ENCODE peak calls at places on chromosomes 12 and 14, in nine cellular contexts. One of them, this sample, is unnamed.

GRCh38 chr14:99671230-99672224 is 12.6 kb upstream of the CYP46A1 start:
- DNase-seq in MG63: no peak
- DNase-seq in H9: no peak
- DNase-seq in pancreas: peak; percentile 18
- DNase-seq in CD8-positive, alpha-beta memory T cell: peak; percentile 20
- DNase-seq in lung: no peak
- DNase-seq in lower lobe of right lung: peak; percentile 6
- DNase-seq in HCT116: no peak
- DNase-seq in tibial artery: no peak
- DNase-seq in this sample: no peak

GRCh38 chr12:128852026-128852725 is 1.1 kb upstream of the GLT1D1 start:
- DNase-seq in MG63: no peak
- DNase-seq in H9: no peak
- DNase-seq in pancreas: no peak
- DNase-seq in CD8-positive, alpha-beta memory T cell: no peak
- DNase-seq in lung: no peak
- DNase-seq in lower lobe of right lung: no peak
- DNase-seq in HCT116: no peak
- DNase-seq in tibial artery: no peak
- DNase-seq in this sample: no peak

GRCh38 chr14:68669644-68670343 is 123.1 kb downstream of the ZFP36L1 start:
- DNase-seq in MG63: no peak
- DNase-seq in H9: no peak
- DNase-seq in pancreas: no peak
- DNase-seq in CD8-positive, alpha-beta memory T cell: no peak
- DNase-seq in lung: no peak
- DNase-seq in lower lobe of right lung: no peak
- DNase-seq in HCT116: no peak
- DNase-seq in tibial artery: peak; percentile 59
- DNase-seq in this sample: no peak

GRCh38 chr14:94929354-94929753 is 159.4 kb upstream of the GSC start:
- DNase-seq in MG63: no peak
- DNase-seq in H9: no peak
- DNase-seq in pancreas: no peak
- DNase-seq in CD8-positive, alpha-beta memory T cell: no peak
- DNase-seq in lung: no peak
- DNase-seq in lower lobe of right lung: no peak
- DNase-seq in HCT116: no peak
- DNase-seq in tibial artery: no peak
- DNase-seq in this sample: no peak

GRCh38 chr12:69838086-69838440 is 13.0 kb downstream of the MYRFL start:
- DNase-seq in MG63: no peak
- DNase-seq in H9: no peak
- DNase-seq in pancreas: no peak
- DNase-seq in CD8-positive, alpha-beta memory T cell: no peak
- DNase-seq in lung: no peak
- DNase-seq in lower lobe of right lung: no peak
- DNase-seq in HCT116: no peak
- DNase-seq in tibial artery: no peak
- DNase-seq in this sample: no peak

GRCh38 chr14:78790262-78790661 is 620.1 kb downstream of the NRXN3 start:
- DNase-seq in MG63: no peak
- DNase-seq in H9: no peak
- DNase-seq in pancreas: no peak
- DNase-seq in CD8-positive, alpha-beta memory T cell: no peak
- DNase-seq in lung: no peak
- DNase-seq in lower lobe of right lung: no peak
- DNase-seq in HCT116: no peak
- DNase-seq in tibial artery: no peak
- DNase-seq in this sample: no peak

GRCh38 chr14:36316131-36316530 is 4.3 kb downstream of the MBIP start:
- DNase-seq in MG63: no peak
- DNase-seq in H9: no peak
- DNase-seq in pancreas: no peak
- DNase-seq in CD8-positive, alpha-beta memory T cell: no peak
- DNase-seq in lung: no peak
- DNase-seq in lower lobe of right lung: no peak
- DNase-seq in HCT116: no peak
- DNase-seq in tibial artery: no peak
- DNase-seq in this sample: no peak

GRCh38 chr12:5226581-5226980 is 182.9 kb downstream of the KCNA5 start:
- DNase-seq in MG63: no peak
- DNase-seq in H9: no peak
- DNase-seq in pancreas: no peak
- DNase-seq in CD8-positive, alpha-beta memory T cell: no peak
- DNase-seq in lung: no peak
- DNase-seq in lower lobe of right lung: no peak
- DNase-seq in HCT116: no peak
- DNase-seq in tibial artery: no peak
- DNase-seq in this sample: no peak

GRCh38 chr12:108498136-108498535 is 16.9 kb upstream of the FICD start:
- DNase-seq in MG63: no peak
- DNase-seq in H9: no peak
- DNase-seq in pancreas: no peak
- DNase-seq in CD8-positive, alpha-beta memory T cell: no peak
- DNase-seq in lung: no peak
- DNase-seq in lower lobe of right lung: no peak
- DNase-seq in HCT116: no peak
- DNase-seq in tibial artery: no peak
- DNase-seq in this sample: no peak

GRCh38 chr12:54412786-54413185 is 6.3 kb downstream of the ITGA5 start:
- DNase-seq in MG63: no peak
- DNase-seq in H9: no peak
- DNase-seq in pancreas: no peak
- DNase-seq in CD8-positive, alpha-beta memory T cell: no peak
- DNase-seq in lung: no peak
- DNase-seq in lower lobe of right lung: no peak
- DNase-seq in HCT116: no peak
- DNase-seq in tibial artery: peak; percentile 23
- DNase-seq in this sample: no peak

GRCh38 chr12:116885496-116885895 is 4.3 kb upstream of the HRK start:
- DNase-seq in MG63: no peak
- DNase-seq in H9: no peak
- DNase-seq in pancreas: no peak
- DNase-seq in CD8-positive, alpha-beta memory T cell: no peak
- DNase-seq in lung: no peak
- DNase-seq in lower lobe of right lung: no peak
- DNase-seq in HCT116: no peak
- DNase-seq in tibial artery: no peak
- DNase-seq in this sample: no peak

GRCh38 chr12:52850681-52851080 is 1.9 kb upstream of the KRT78 start:
- DNase-seq in MG63: no peak
- DNase-seq in H9: no peak
- DNase-seq in pancreas: no peak
- DNase-seq in CD8-positive, alpha-beta memory T cell: peak; percentile 39
- DNase-seq in lung: no peak
- DNase-seq in lower lobe of right lung: no peak
- DNase-seq in HCT116: no peak
- DNase-seq in tibial artery: no peak
- DNase-seq in this sample: no peak

GRCh38 chr12:46722737-46723136 is 103.1 kb downstream of the SLC38A4 start:
- DNase-seq in MG63: peak; percentile 11
- DNase-seq in H9: no peak
- DNase-seq in pancreas: no peak
- DNase-seq in CD8-positive, alpha-beta memory T cell: no peak
- DNase-seq in lung: no peak
- DNase-seq in lower lobe of right lung: no peak
- DNase-seq in HCT116: no peak
- DNase-seq in tibial artery: no peak
- DNase-seq in this sample: no peak

GRCh38 chr14:75229923-75230792 is 48.5 kb upstream of the FOS start:
- DNase-seq in MG63: peak; percentile 53
- DNase-seq in H9: no peak
- DNase-seq in pancreas: no peak
- DNase-seq in CD8-positive, alpha-beta memory T cell: peak; percentile 82
- DNase-seq in lung: no peak
- DNase-seq in lower lobe of right lung: peak; percentile 71
- DNase-seq in HCT116: peak; percentile 72
- DNase-seq in tibial artery: no peak
- DNase-seq in this sample: no peak

GRCh38 chr12:27104546-27104945 is 22.2 kb upstream of the C12orf71 start:
- DNase-seq in MG63: no peak
- DNase-seq in H9: no peak
- DNase-seq in pancreas: no peak
- DNase-seq in CD8-positive, alpha-beta memory T cell: no peak
- DNase-seq in lung: no peak
- DNase-seq in lower lobe of right lung: no peak
- DNase-seq in HCT116: no peak
- DNase-seq in tibial artery: no peak
- DNase-seq in this sample: no peak

DNA sequence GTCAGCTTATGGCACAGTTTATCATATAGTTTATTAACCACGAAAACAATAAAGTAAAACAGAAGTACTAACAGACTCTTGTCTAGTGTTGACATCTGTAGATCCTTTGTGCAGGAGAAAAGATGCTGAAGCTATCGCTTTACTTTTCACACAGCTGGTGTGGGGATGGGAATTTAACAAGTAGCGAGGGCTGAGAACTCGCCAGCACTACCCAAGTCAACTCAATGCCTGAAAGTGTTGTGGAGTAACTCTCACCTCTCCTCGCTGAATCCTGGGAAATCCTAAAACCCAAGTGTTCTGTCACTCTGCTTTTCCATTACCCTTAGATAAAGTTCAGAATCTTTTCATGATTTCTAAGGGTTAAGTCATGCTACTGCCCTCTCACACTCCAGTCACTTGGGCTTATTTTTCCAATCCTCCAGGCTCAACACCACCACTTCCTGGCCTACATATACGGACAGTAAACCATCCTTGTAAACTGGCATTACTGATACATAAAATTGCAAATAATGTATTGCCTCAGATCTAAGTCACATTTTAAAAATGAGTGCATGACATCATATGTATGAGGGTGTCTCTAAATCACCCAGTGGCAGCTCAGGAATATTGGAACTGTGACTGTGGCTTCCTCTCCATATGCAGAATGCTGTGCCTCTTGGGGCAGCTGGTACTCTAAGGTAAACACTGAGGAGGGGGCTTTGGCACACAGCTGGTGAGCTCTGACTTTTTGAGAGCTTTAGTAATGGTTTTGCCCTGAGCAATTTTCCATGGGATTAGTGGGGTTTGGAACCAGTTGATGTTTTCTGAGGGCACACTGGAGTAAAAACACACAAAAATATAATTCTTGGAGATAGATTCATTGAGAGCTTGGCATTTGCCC is 263.9 kb downstream of the BMP4 start:
- DNase-seq in MG63: peak; percentile 52
- DNase-seq in H9: no peak
- DNase-seq in pancreas: no peak
- DNase-seq in CD8-positive, alpha-beta memory T cell: no peak
- DNase-seq in lung: no peak
- DNase-seq in lower lobe of right lung: no peak
- DNase-seq in HCT116: no peak
- DNase-seq in tibial artery: no peak
- DNase-seq in this sample: no peak
- H3K27me3 ChIP-seq in MG63: no peaks in the 10 kb centered on the region
- H3K27me3 ChIP-seq in H9: no peaks in the 10 kb centered on the region
- H3K27me3 ChIP-seq in pancreas: no peaks in the 10 kb centered on the region
- H3K27me3 ChIP-seq in CD8-positive, alpha-beta memory T cell: no peaks in the 10 kb centered on the region
- H3K27me3 ChIP-seq in lung: no peaks in the 10 kb centered on the region
- H3K27me3 ChIP-seq in lower lobe of right lung: no peaks in the 10 kb centered on the region
- H3K27me3 ChIP-seq in HCT116: no peaks in the 10 kb centered on the region
- H3K27me3 ChIP-seq in tibial artery: no peaks in the 10 kb centered on the region
- H3K27me3 ChIP-seq in this sample: no peaks in the 10 kb centered on the region

DNA sequence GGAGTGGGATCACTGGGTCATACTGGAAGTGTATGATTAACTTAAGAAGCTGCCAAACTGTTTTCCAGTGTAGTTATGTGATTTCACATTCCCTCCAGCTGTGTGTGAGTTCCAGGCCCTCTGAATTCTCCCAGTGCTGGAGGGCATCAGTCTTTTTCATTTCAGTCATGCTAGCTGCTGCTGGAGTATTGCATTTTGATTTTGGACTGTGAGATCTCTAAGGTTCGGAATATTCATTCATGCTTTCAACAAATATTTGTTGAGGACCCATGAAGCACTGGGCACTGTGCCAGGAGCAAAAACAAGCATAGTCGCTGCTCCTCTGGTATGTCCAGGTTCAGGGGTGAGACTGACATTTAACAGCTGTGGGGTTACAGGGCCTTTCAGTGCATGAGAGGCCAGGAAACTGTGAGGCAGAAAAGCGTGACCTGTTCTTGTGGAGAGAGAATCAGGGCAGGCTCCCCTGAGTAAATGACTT is 133.2 kb downstream of the SCARB1 start:
- DNase-seq in MG63: no peak
- DNase-seq in H9: no peak
- DNase-seq in pancreas: no peak
- DNase-seq in CD8-positive, alpha-beta memory T cell: no peak
- DNase-seq in lung: peak; percentile 65
- DNase-seq in lower lobe of right lung: no peak
- DNase-seq in HCT116: no peak
- DNase-seq in tibial artery: no peak
- DNase-seq in this sample: no peak
- H3K27me3 ChIP-seq in MG63: no peaks in the 10 kb centered on the region
- H3K27me3 ChIP-seq in H9: no peaks in the 10 kb centered on the region
- H3K27me3 ChIP-seq in pancreas: no peaks in the 10 kb centered on the region
- H3K27me3 ChIP-seq in CD8-positive, alpha-beta memory T cell: no peaks in the 10 kb centered on the region
- H3K27me3 ChIP-seq in lung: no peaks in the 10 kb centered on the region
- H3K27me3 ChIP-seq in lower lobe of right lung: no peaks in the 10 kb centered on the region
- H3K27me3 ChIP-seq in HCT116: no peaks in the 10 kb centered on the region
- H3K27me3 ChIP-seq in tibial artery: no peaks in the 10 kb centered on the region
- H3K27me3 ChIP-seq in this sample: no peaks in the 10 kb centered on the region

GRCh38 chr14:23434488-23435219 is 806 bp downstream of the MYH7 start:
- DNase-seq in MG63: no peak
- DNase-seq in H9: peak; percentile 12
- DNase-seq in pancreas: peak; percentile 12
- DNase-seq in CD8-positive, alpha-beta memory T cell: no peak
- DNase-seq in lung: no peak
- DNase-seq in lower lobe of right lung: no peak
- DNase-seq in HCT116: no peak
- DNase-seq in tibial artery: no peak
- DNase-seq in this sample: no peak
- H3K27me3 ChIP-seq in MG63: no peaks in the 10 kb centered on the region
- H3K27me3 ChIP-seq in H9: no peaks in the 10 kb centered on the region
- H3K27me3 ChIP-seq in pancreas: no peaks in the 10 kb centered on the region
- H3K27me3 ChIP-seq in CD8-positive, alpha-beta memory T cell: no peaks in the 10 kb centered on the region
- H3K27me3 ChIP-seq in lung: no peaks in the 10 kb centered on the region
- H3K27me3 ChIP-seq in lower lobe of right lung: no peaks in the 10 kb centered on the region
- H3K27me3 ChIP-seq in HCT116: peaks cover 10% of the 10 kb centered on the region
- H3K27me3 ChIP-seq in tibial artery: no peaks in the 10 kb centered on the region
- H3K27me3 ChIP-seq in this sample: no peaks in the 10 kb centered on the region

DNA sequence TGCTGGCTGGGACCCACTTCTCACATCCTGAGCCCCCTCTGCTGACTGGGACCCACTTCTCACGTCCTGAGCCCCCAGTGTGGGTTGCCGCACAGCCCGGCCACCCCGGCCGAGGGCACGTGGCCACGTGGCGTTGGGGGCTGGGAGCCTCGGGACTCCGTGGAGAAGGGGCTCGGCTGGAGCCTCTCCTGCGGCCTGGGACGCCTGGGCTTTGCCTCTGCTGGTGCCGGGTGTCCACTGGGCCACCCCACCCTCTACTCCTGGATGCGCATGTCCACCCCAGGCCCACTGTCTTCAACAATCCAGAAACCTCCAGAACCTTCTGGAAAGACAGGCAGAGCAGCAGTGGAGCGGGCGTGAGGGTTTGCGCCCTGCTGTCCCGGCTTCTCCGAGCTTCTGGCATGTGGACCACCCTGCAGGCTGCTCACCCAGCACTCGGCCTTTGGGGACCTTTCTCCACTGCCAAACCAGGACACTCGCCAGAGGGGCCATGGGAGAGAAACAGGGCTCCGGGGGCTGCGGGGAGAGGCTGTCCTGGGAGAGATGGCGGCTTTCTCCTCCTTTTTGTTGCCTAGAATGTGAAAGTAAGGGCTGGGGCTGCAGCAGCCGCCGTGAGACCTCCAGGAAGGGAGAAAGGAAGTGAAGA is 29.9 kb downstream of the NOC4L start:
- DNase-seq in MG63: no peak
- DNase-seq in H9: no peak
- DNase-seq in pancreas: no peak
- DNase-seq in CD8-positive, alpha-beta memory T cell: no peak
- DNase-seq in lung: no peak
- DNase-seq in lower lobe of right lung: no peak
- DNase-seq in HCT116: no peak
- DNase-seq in tibial artery: no peak
- DNase-seq in this sample: no peak
- H3K27me3 ChIP-seq in MG63: peaks cover 9% of the 10 kb centered on the region
- H3K27me3 ChIP-seq in H9: no peaks in the 10 kb centered on the region
- H3K27me3 ChIP-seq in pancreas: no peaks in the 10 kb centered on the region
- H3K27me3 ChIP-seq in CD8-positive, alpha-beta memory T cell: peaks cover 10% of the 10 kb centered on the region
- H3K27me3 ChIP-seq in lung: no peaks in the 10 kb centered on the region
- H3K27me3 ChIP-seq in lower lobe of right lung: peaks cover 71% of the 10 kb centered on the region
- H3K27me3 ChIP-seq in HCT116: no peaks in the 10 kb centered on the region
- H3K27me3 ChIP-seq in tibial artery: no peaks in the 10 kb centered on the region
- H3K27me3 ChIP-seq in this sample: no peaks in the 10 kb centered on the region